ENCODE peak calls at places on chromosomes 11 and 22, in six cellular contexts. One of them, this sample, is unnamed.
A peak's percentile ranks its signal among the peaks of the same experiment; 100 is the strongest.

GRCh38 chr11:57513911-57514537 is 1.5 kb downstream of the SLC43A1 start:
- DNase-seq in cardiac muscle cell: peak; percentile 56
- DNase-seq in IMR-90: peak; percentile 33
- DNase-seq in upper lobe of right lung: peak; percentile 76
- DNase-seq in SK-N-SH: peak; percentile 72
- DNase-seq in CD8-positive, alpha-beta memory T cell: no peak
- DNase-seq in this sample: peak; percentile 79

GRCh38 chr11:69854719-69855118 is 35.5 kb upstream of the FGF3 start:
- DNase-seq in CD8-positive, alpha-beta memory T cell: no peak
- DNase-seq in SK-N-SH: no peak
- DNase-seq in IMR-90: peak; percentile 50
- DNase-seq in cardiac muscle cell: peak; percentile 30
- DNase-seq in upper lobe of right lung: no peak
- DNase-seq in this sample: no peak

GRCh38 chr11:83006877-83007330 is 64.8 kb downstream of the RAB30 start:
- DNase-seq in CD8-positive, alpha-beta memory T cell: no peak
- DNase-seq in SK-N-SH: peak; percentile 64
- DNase-seq in IMR-90: no peak
- DNase-seq in cardiac muscle cell: no peak
- DNase-seq in upper lobe of right lung: no peak
- DNase-seq in this sample: no peak

GRCh38 chr11:82978422-82979099 is 77.0 kb downstream of the DDIAS start:
- DNase-seq in CD8-positive, alpha-beta memory T cell: no peak
- DNase-seq in upper lobe of right lung: no peak
- DNase-seq in SK-N-SH: no peak
- DNase-seq in cardiac muscle cell: peak; percentile 32
- DNase-seq in IMR-90: peak; percentile 90
- DNase-seq in this sample: peak; percentile 42

GRCh38 chr11:19511413-19512183 is 201.0 kb upstream of the NAV2 start:
- DNase-seq in IMR-90: no peak
- DNase-seq in CD8-positive, alpha-beta memory T cell: no peak
- DNase-seq in SK-N-SH: no peak
- DNase-seq in cardiac muscle cell: peak; percentile 64
- DNase-seq in upper lobe of right lung: peak; percentile 66
- DNase-seq in this sample: no peak

GRCh38 chr11:125925247-125925740 is 20.6 kb upstream of the VSIG10L2 start:
- DNase-seq in CD8-positive, alpha-beta memory T cell: no peak
- DNase-seq in SK-N-SH: no peak
- DNase-seq in upper lobe of right lung: no peak
- DNase-seq in IMR-90: no peak
- DNase-seq in cardiac muscle cell: no peak
- DNase-seq in this sample: no peak

GRCh38 chr11:20162824-20163777 is 2.8 kb upstream of the DBX1 start:
- DNase-seq in IMR-90: peak; percentile 18
- DNase-seq in cardiac muscle cell: peak; percentile 27
- DNase-seq in upper lobe of right lung: no peak
- DNase-seq in SK-N-SH: peak; percentile 64
- DNase-seq in CD8-positive, alpha-beta memory T cell: no peak
- DNase-seq in this sample: no peak

GRCh38 chr11:102810943-102811528 is 13.1 kb upstream of the MMP1 start:
- DNase-seq in CD8-positive, alpha-beta memory T cell: no peak
- DNase-seq in IMR-90: peak; percentile 45
- DNase-seq in cardiac muscle cell: peak; percentile 24
- DNase-seq in upper lobe of right lung: no peak
- DNase-seq in SK-N-SH: peak; percentile 10
- DNase-seq in this sample: peak; percentile 57

GRCh38 chr11:119062779-119063178 is 4.8 kb upstream of the VPS11 start:
- DNase-seq in upper lobe of right lung: no peak
- DNase-seq in IMR-90: peak; percentile 69
- DNase-seq in cardiac muscle cell: peak; percentile 73
- DNase-seq in CD8-positive, alpha-beta memory T cell: no peak
- DNase-seq in SK-N-SH: no peak
- DNase-seq in this sample: no peak

GRCh38 chr11:117187007-117187406 is 8.5 kb downstream of the SIDT2 start:
- DNase-seq in cardiac muscle cell: no peak
- DNase-seq in upper lobe of right lung: no peak
- DNase-seq in IMR-90: no peak
- DNase-seq in SK-N-SH: no peak
- DNase-seq in CD8-positive, alpha-beta memory T cell: no peak
- DNase-seq in this sample: no peak

DNA sequence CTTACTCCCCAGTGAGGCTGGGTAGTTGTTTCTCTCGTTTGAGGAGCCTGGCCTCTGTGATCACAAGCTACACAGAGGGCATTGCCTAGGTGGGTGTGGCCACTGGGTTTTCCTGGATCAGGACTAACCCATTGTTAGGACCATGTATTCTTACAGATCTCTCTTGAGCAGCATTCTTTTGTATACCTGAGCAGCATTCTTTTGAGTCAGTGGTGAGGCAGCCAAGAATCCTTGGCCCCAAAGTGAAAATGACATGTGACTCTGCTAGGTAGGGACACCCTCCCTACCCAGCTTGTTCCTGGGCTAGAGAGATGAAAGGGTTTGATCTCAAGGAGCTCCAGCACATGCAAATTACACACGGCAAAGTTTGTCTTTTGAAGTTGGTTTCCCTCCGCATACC is 55.1 kb upstream of the HORMAD2 start:
- DNase-seq in cardiac muscle cell: no peak
- DNase-seq in CD8-positive, alpha-beta memory T cell: no peak
- DNase-seq in IMR-90: no peak
- DNase-seq in SK-N-SH: no peak
- DNase-seq in upper lobe of right lung: no peak
- DNase-seq in this sample: no peak
- H3K27ac ChIP-seq in cardiac muscle cell: no peak overlapping the region
- H3K27ac ChIP-seq in CD8-positive, alpha-beta memory T cell: no peak overlapping the region
- H3K27ac ChIP-seq in IMR-90: no peak overlapping the region
- H3K27ac ChIP-seq in SK-N-SH: no peak overlapping the region
- H3K27ac ChIP-seq in upper lobe of right lung: no peak overlapping the region
- H3K27ac ChIP-seq in this sample: no peak overlapping the region

DNA sequence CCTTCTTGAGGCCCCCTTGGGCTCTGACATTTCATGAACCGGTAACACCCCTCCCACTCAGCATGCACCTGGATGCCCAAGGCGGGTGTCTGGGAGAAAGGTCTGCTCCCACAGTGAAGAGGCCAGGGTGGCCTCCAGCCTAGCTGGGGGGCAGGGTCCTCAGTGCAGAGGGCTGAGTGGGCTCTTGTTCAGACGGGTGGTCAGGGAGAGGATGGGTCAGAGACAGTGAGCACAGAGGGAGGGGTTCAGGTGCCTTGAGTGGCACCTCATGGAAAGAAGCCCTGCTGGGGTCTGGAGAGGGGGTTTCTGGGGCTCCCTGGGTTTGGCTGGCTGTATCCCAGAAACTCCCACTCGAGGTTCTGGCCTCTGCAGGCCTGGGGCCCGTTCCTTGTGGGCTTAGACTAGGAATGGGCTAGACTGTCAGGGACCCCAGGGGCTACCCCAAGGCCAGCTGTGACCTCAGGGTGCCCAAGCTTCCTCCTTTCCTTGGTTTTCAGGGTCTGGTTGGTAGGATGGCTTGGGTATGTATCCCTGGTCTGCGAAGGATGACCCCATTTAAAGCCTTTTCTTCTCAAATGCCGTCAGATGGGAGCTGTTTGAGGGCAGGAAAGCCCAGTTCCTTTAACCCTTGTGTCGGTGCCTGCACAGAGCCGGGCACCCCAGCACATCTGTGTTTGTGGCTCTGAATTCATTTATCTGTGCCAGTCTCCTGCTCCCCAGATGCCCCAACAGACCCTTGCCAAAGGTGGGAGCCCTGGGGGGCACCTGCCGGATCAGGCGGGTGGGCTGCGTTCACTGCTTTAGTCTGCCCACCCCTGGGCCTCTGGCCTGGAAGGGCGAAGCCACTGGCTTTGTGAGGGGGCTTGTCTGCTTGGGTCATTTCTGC is 1.3 kb downstream of the SYNGR1 start:
- DNase-seq in SK-N-SH: no peak
- DNase-seq in CD8-positive, alpha-beta memory T cell: no peak
- DNase-seq in IMR-90: no peak
- DNase-seq in upper lobe of right lung: no peak
- DNase-seq in cardiac muscle cell: no peak
- DNase-seq in this sample: peak; percentile 71
- H3K4me3 ChIP-seq in SK-N-SH: peak overlapping the region; percentile 68
- H3K4me3 ChIP-seq in CD8-positive, alpha-beta memory T cell: no peak overlapping the region
- H3K4me3 ChIP-seq in IMR-90: peak overlapping the region; percentile 80
- H3K4me3 ChIP-seq in upper lobe of right lung: peak overlapping the region; percentile 61
- H3K4me3 ChIP-seq in cardiac muscle cell: peak overlapping the region; percentile 64
- H3K4me3 ChIP-seq in this sample: peak overlapping the region; percentile 85

GRCh38 chr22:46065733-46066454 is 84.4 kb upstream of the PPARA start:
- DNase-seq in cardiac muscle cell: no peak
- DNase-seq in SK-N-SH: no peak
- DNase-seq in upper lobe of right lung: no peak
- DNase-seq in IMR-90: no peak
- DNase-seq in CD8-positive, alpha-beta memory T cell: no peak
- DNase-seq in this sample: no peak
- H3K4me1 ChIP-seq in cardiac muscle cell: no peaks in the 10 kb centered on the region
- H3K4me1 ChIP-seq in SK-N-SH: peaks cover 34% of the 10 kb centered on the region
- H3K4me1 ChIP-seq in upper lobe of right lung: peaks cover 44% of the 10 kb centered on the region
- H3K4me1 ChIP-seq in IMR-90: peaks cover 11% of the 10 kb centered on the region
- H3K4me1 ChIP-seq in CD8-positive, alpha-beta memory T cell: peaks cover 7% of the 10 kb centered on the region
- H3K4me1 ChIP-seq in this sample: peaks cover 40% of the 10 kb centered on the region

DNA sequence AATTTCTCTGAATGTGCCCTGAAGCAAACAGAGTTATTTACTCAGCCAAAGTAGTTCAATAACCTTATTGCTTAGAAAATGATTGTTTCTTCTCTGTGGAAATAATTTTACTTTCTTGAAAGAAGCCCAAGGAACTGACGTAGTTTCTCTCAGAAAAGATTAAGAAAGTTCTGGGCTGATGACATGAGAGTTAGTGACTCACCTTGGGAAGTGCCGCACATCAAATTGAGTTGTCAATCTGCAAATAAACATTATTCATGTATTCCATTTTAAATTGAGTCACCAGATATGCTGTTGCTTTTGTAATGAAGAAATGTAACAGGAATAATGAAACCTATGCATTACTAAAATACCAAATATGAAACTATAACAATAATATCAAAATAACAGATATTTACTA is 418.7 kb upstream of the LRRC4C start:
- DNase-seq in SK-N-SH: no peak
- DNase-seq in CD8-positive, alpha-beta memory T cell: no peak
- DNase-seq in cardiac muscle cell: no peak
- DNase-seq in IMR-90: no peak
- DNase-seq in upper lobe of right lung: no peak
- DNase-seq in this sample: no peak
- H3K27ac ChIP-seq in SK-N-SH: no peak overlapping the region
- H3K27ac ChIP-seq in CD8-positive, alpha-beta memory T cell: no peak overlapping the region
- H3K27ac ChIP-seq in cardiac muscle cell: no peak overlapping the region
- H3K27ac ChIP-seq in IMR-90: no peak overlapping the region
- H3K27ac ChIP-seq in upper lobe of right lung: no peak overlapping the region
- H3K27ac ChIP-seq in this sample: no peak overlapping the region

DNA sequence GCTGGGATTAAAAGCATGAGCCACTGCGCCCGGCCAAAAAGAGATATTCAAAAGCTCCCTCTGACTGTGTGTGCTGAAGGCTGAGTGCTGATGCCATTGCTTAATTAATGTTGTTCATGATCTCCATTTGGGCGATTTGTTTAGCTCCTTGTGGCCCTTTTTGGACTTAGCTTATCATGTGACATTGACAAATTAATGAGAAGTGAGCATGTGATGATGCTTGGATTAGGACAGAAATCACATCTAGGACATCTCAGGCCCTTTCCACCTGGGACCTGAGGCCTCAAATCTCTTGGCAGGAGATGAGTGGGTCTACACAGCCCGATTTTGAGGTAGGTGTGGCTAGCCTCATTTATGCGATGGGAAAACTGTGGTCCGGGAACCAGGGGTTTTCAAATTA is 10.4 kb downstream of the EHF start:
- DNase-seq in CD8-positive, alpha-beta memory T cell: no peak
- DNase-seq in SK-N-SH: no peak
- DNase-seq in IMR-90: no peak
- DNase-seq in upper lobe of right lung: no peak
- DNase-seq in cardiac muscle cell: no peak
- DNase-seq in this sample: no peak
- H3K4me3 ChIP-seq in CD8-positive, alpha-beta memory T cell: no peak overlapping the region
- H3K4me3 ChIP-seq in SK-N-SH: no peak overlapping the region
- H3K4me3 ChIP-seq in IMR-90: no peak overlapping the region
- H3K4me3 ChIP-seq in upper lobe of right lung: no peak overlapping the region
- H3K4me3 ChIP-seq in cardiac muscle cell: no peak overlapping the region
- H3K4me3 ChIP-seq in this sample: no peak overlapping the region

DNA sequence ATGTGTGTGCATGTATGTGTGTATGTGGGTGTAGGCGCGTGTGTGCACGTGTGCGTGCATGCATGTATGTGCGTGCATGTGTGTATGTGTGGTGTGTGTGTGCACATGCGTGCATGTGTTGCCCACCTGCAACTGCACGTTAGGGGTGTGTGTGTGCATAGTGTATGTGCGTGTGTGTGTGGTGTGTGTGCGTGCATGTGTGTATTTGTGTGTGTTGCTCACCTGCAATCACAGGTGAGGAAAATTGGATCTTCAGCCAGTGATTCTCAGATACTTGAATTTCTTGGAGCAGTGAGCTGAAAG is 54.3 kb downstream of the ST14 start:
- DNase-seq in upper lobe of right lung: peak; percentile 46
- DNase-seq in SK-N-SH: no peak
- DNase-seq in CD8-positive, alpha-beta memory T cell: no peak
- DNase-seq in IMR-90: no peak
- DNase-seq in cardiac muscle cell: no peak
- DNase-seq in this sample: no peak
- H3K4me1 ChIP-seq in upper lobe of right lung: peaks cover 8% of the 10 kb centered on the region
- H3K4me1 ChIP-seq in SK-N-SH: no peaks in the 10 kb centered on the region
- H3K4me1 ChIP-seq in CD8-positive, alpha-beta memory T cell: peaks cover 8% of the 10 kb centered on the region
- H3K4me1 ChIP-seq in IMR-90: no peaks in the 10 kb centered on the region
- H3K4me1 ChIP-seq in cardiac muscle cell: no peaks in the 10 kb centered on the region
- H3K4me1 ChIP-seq in this sample: no peaks in the 10 kb centered on the region

This sample was measured in Karpas-422.